ENCODE peak calls at places on chromosomes 2 and 18, in six cellular contexts. P, K, A, Z, S and L are unnamed samples.

GRCh38 chr18:58049000-58049688 is 5.1 kb downstream of the NEDD4L start:
- DNase-seq in P (no peak), K (no peak), A (no peak), Z (no peak), S (no peak), L (no peak)

GRCh38 chr2:240156435-240157146 is 16.1 kb upstream of the OTOS start:
- DNase-seq in P (no peak), K (no peak), A (peak; percentile 20), Z (no peak), S (no peak), L (no peak)

GRCh38 chr18:74745658-74746403 is 148.2 kb downstream of the ZNF407 start:
- DNase-seq in P (no peak), K (no peak), A (no peak), Z (peak; percentile 60), S (peak; percentile 68), L (no peak)

GRCh38 chr2:59174536-59175243 is 933.6 kb upstream of the FANCL start:
- DNase-seq in P (no peak), K (no peak), A (no peak), Z (no peak), S (no peak), L (no peak)

GRCh38 chr2:217903859-217904613 is 98.8 kb downstream of the TNS1 start:
- DNase-seq in P (no peak), K (no peak), A (peak; percentile 92), Z (peak; percentile 62), S (peak; percentile 40), L (no peak)

GRCh38 chr2:2456721-2457120 is 125.6 kb upstream of the MYT1L start:
- DNase-seq in P (no peak), K (no peak), A (no peak), Z (peak; percentile 40), S (peak; percentile 37), L (no peak)

GRCh38 chr2:162317910-162318279 is 589 bp downstream of the IFIH1 start:
- DNase-seq in P (no peak), K (peak; percentile 17), A (peak; percentile 64), Z (peak; percentile 14), S (peak; percentile 16), L (peak; percentile 30)

GRCh38 chr2:182366625-182367024 is 60.2 kb downstream of the PDE1A start:
- DNase-seq in P (no peak), K (no peak), A (no peak), Z (peak; percentile 94), S (peak; percentile 92), L (no peak)

GRCh38 chr2:111138834-111139233 is 18.1 kb downstream of the BCL2L11 start:
- DNase-seq in P (no peak), K (no peak), A (no peak), Z (no peak), S (no peak), L (no peak)

GRCh38 chr2:120919771-120920437 is 184.2 kb downstream of the GLI2 start:
- DNase-seq in P (no peak), K (no peak), A (no peak), Z (peak; percentile 76), S (peak; percentile 44), L (no peak)

GRCh38 chr2:237967463-237967871 is 653 bp downstream of the UBE2F start:
- DNase-seq in P (peak; percentile 53), K (peak; percentile 9), A (peak; percentile 85), Z (peak; percentile 16), S (peak; percentile 32), L (no peak)

GRCh38 chr2:211468217-211468616 is 911.8 kb downstream of the CPS1 start:
- DNase-seq in P (no peak), K (no peak), A (no peak), Z (no peak), S (no peak), L (no peak)

GRCh38 chr18:68840554-68841263 is 42.8 kb downstream of the CCDC102B start:
- DNase-seq in P (no peak), K (no peak), A (no peak), Z (peak; percentile 87), S (peak; percentile 97), L (no peak)

GRCh38 chr18:13376298-13376840 is 157.8 kb downstream of the LDLRAD4 start:
- DNase-seq in P (no peak), K (peak; percentile 58), A (no peak), Z (no peak), S (no peak), L (peak; percentile 76)

GRCh38 chr2:10361220-10361588 is 58.5 kb downstream of the HPCAL1 start:
- DNase-seq in P (no peak), K (no peak), A (no peak), Z (peak; percentile 8), S (peak; percentile 31), L (no peak)

GRCh38 chr2:204888222-204888621 is 342.9 kb downstream of the PARD3B start:
- DNase-seq in P (no peak), K (no peak), A (no peak), Z (peak; percentile 20), S (peak; percentile 25), L (no peak)

GRCh38 chr18:50358844-50359243 is 16.0 kb upstream of the SKA1 start:
- DNase-seq in P (no peak), K (no peak), A (no peak), Z (no peak), S (no peak), L (no peak)

GRCh38 chr18:49628119-49628518 is 66.3 kb downstream of the LIPG start:
- DNase-seq in P (no peak), K (no peak), A (no peak), Z (no peak), S (no peak), L (no peak)

GRCh38 chr2:191946471-191947182 is 99.7 kb upstream of the CAVIN2 start:
- DNase-seq in P (no peak), K (no peak), A (no peak), Z (no peak), S (no peak), L (no peak)

GRCh38 chr18:29892960-29893558 is 1149.5 kb downstream of the DSC3 start:
- DNase-seq in P (no peak), K (no peak), A (no peak), Z (peak; percentile 0), S (peak; percentile 17), L (no peak)

GRCh38 chr2:57141269-57141668 is 905.3 kb upstream of the VRK2 start:
- DNase-seq in P (peak; percentile 13), K (no peak), A (no peak), Z (no peak), S (no peak), L (no peak)

GRCh38 chr2:18117592-18117991 is 239.1 kb downstream of the KCNS3 start:
- DNase-seq in P (peak; percentile 14), K (no peak), A (no peak), Z (peak; percentile 51), S (peak; percentile 53), L (peak; percentile 40)
- TF ChIP-seq CTCF in P (peak; percentile 78), K (no peak), A (no peak), Z (peak; percentile 77), S (peak; percentile 86), L (no peak)

GRCh38 chr2:64327510-64328414 is 126.2 kb upstream of the LGALSL start:
- DNase-seq in P (peak; percentile 13), K (peak; percentile 46), A (no peak), Z (peak; percentile 4), S (peak; percentile 16), L (peak; percentile 77)
- TF ChIP-seq CTCF in P (peak; percentile 40), K (peak; percentile 62), A (no peak), Z (peak; percentile 41), S (peak; percentile 7), L (peak; percentile 72)

GRCh38 chr2:85355521-85355920 is 952 bp downstream of the ELMOD3 start:
- DNase-seq in P (no peak), K (no peak), A (no peak), Z (no peak), S (peak; percentile 30), L (peak; percentile 11)

GRCh38 chr2:85353876-85354285 is 447 bp downstream of the RETSAT start:
- DNase-seq in P (no peak), K (no peak), A (no peak), Z (peak; percentile 18), S (peak; percentile 47), L (peak; percentile 13)

GRCh38 chr2:85356186-85356585 is 1.6 kb downstream of the ELMOD3 start:
- DNase-seq in P (no peak), K (no peak), A (no peak), Z (no peak), S (no peak), L (no peak)

GRCh38 chr2:85355073-85355410 is 473 bp downstream of the ELMOD3 start:
- DNase-seq in P (no peak), K (no peak), A (no peak), Z (no peak), S (no peak), L (peak; percentile 28)

GRCh38 chr2:85354286-85355072 is at the start of the genes ELMOD3 and RETSAT:
- DNase-seq in P (peak; percentile 95), K (peak; percentile 91), A (peak; percentile 98), Z (peak; percentile 100), S (peak; percentile 100), L (peak; percentile 99)
- TF ChIP-seq CTCF in P (no peak), K (no peak), A (no peak), Z (no peak), S (no peak), L (no peak)

GRCh38 chr18:21914739-21915319 is 174.2 kb downstream of the MIB1 start:
- DNase-seq in P (no peak), K (no peak), A (no peak), Z (peak; percentile 35), S (peak; percentile 65), L (no peak)
- TF ChIP-seq CTCF in P (peak; percentile 41), K (no peak), A (peak; percentile 24), Z (peak; percentile 59), S (peak; percentile 62), L (peak; percentile 18)